ENCODE peak calls at places on chromosomes 5 and 9, in five cellular contexts. X is GM12891, O is H1, K is GM12878, W is K562. U is an unnamed sample.

GRCh38 chr9:77384406-77384805 is 207.1 kb downstream of the VPS13A start:
- DNase-seq in X (no peak), O (no peak), K (no peak), W (no peak), U (no peak)

GRCh38 chr9:79080536-79080935 is 491.2 kb upstream of the TLE4 start:
- DNase-seq in X (no peak), O (no peak), K (no peak), W (no peak), U (no peak)

GRCh38 chr5:176771102-176771845 is 39.1 kb upstream of the UNC5A start:
- DNase-seq in X (no peak), O (no peak), K (no peak), W (no peak), U (no peak)

GRCh38 chr9:114155967-114156294 is 594 bp downstream of the COL27A1 start:
- DNase-seq in X (no peak), O (no peak), K (no peak), W (no peak), U (peak)

GRCh38 chr5:602466-603035 is 9.6 kb upstream of the CEP72 start:
- DNase-seq in X (no peak), O (no peak), K (no peak), W (no peak), U (no peak)

GRCh38 chr5:78726556-78726955 is 78.0 kb upstream of the LHFPL2 start:
- DNase-seq in X (no peak), O (no peak), K (no peak), W (no peak), U (no peak)

GRCh38 chr5:139708877-139709586 is 60.9 kb downstream of the CXXC5 start:
- DNase-seq in X (no peak), O (no peak), K (no peak), W (peak), U (peak)

GRCh38 chr5:21711854-21712752 is 1141.0 kb downstream of the CDH12 start:
- DNase-seq in X (no peak), O (no peak), K (no peak), W (no peak), U (no peak)

GRCh38 chr5:1724822-1725602 is 74.6 kb downstream of the MRPL36 start:
- DNase-seq in X (peak), O (no peak), K (no peak), W (peak), U (no peak)

GRCh38 chr5:35859101-35859661 is 2.5 kb downstream of the IL7R start:
- DNase-seq in X (no peak), O (no peak), K (no peak), W (no peak), U (no peak)

GRCh38 chr5:111999286-111999685 is 242.3 kb upstream of the NREP start:
- DNase-seq in X (no peak), O (no peak), K (no peak), W (no peak), U (no peak)

GRCh38 chr5:143516249-143516648 is 112.8 kb upstream of the NR3C1 start:
- DNase-seq in X (no peak), O (no peak), K (no peak), W (no peak), U (no peak)

GRCh38 chr5:82405166-82405565 is 127.0 kb upstream of the RPS23 start:
- DNase-seq in X (no peak), O (no peak), K (no peak), W (no peak), U (no peak)

GRCh38 chr5:56625577-56625976 is 189.8 kb upstream of the MAP3K1 start:
- DNase-seq in X (no peak), O (no peak), K (no peak), W (no peak), U (no peak)
- TF ChIP-seq TAF1 in X (no peak), O (no peak), K (no peak), W (no peak), U (no peak)

GRCh38 chr5:100758780-100759179 is 144.3 kb downstream of the ST8SIA4 start:
- DNase-seq in X (no peak), O (no peak), K (no peak), W (no peak), U (no peak)
- TF ChIP-seq TAF1 in X (no peak), O (no peak), K (no peak), W (no peak), U (no peak)

GRCh38 chr5:125834438-125835147 is 588.6 kb upstream of the GRAMD2B start:
- DNase-seq in X (no peak), O (no peak), K (no peak), W (no peak), U (no peak)

DNA sequence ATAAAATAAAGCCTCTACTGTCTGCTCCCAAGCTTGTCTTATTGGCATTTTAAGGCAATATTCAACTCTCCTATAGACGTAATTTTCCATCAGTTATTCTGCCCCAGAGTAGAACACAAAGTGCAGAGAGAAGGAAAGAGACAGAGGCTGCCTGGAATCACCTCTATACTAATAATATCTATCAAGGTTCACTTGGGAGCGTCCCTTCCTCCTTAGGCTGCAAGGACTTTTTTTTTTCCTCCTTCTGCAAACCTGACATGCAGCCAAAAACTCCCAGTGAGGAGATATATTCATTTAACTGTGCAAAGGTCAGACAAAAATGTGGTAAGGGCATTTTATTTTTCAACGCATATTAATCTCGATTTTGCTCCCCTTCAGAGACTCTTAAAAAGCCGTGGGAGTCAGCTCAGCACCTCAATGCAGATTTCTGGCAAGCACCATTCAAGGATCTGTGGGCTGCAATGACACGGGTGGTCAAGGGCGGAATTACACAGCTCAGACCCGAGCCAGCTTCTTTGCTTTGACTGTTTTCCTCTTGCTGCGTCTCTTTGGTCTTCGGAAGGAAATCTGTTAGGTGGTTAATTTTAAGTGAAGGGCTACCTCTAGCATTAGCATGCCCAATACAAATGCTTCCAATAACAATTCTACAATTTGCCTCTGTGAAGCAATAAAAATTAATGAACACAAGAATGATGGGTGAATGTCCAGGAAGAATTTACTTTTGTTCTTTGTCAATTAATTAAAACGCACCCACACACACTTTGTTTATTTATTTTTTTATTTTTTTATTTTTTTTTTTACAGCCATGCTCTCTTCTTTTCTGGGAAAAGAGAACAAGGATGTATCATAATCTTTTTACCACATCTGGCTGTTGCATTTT is 587.7 kb upstream of the GRAMD2B start:
- DNase-seq in X (no peak), O (peak), K (no peak), W (no peak), U (peak)
- TF ChIP-seq TAF1 in X (no peak), O (no peak), K (no peak), W (no peak), U (no peak)

GRCh38 chr5:118891252-118891651 is 97.1 kb downstream of the DTWD2 start:
- DNase-seq in X (no peak), O (no peak), K (peak), W (no peak), U (no peak)
- TF ChIP-seq TAF1 in X (no peak), O (no peak), K (no peak), W (no peak), U (no peak)

DNA sequence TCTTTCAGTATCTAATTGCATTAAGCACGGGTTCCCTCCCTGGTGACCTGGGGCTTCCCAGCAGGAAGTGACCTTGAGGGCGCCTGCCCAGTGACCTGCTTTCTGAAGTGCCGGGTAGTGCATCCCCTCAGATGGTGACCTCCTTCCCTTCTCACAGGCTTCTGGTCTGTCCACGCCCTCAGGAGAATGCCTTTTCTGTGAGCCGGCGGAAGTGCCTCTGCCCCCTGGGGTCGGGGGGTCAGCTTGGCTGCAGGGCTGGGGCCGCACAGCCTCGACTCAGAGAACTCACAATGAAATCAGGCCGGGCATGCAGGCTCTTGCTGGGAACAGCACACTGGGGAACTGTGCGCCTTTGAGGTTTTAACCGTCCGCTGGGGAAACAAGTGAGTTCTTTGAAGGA is 124.5 kb upstream of the PHYKPL start:
- DNase-seq in X (no peak), O (peak), K (no peak), W (no peak), U (peak)
- TF ChIP-seq TAF1 in X (no peak), O (no peak), K (no peak), W (no peak), U (no peak)

GRCh38 chr5:151923865-151924264 is 786 bp downstream of the GLRA1 start:
- DNase-seq in X (no peak), O (peak), K (no peak), W (peak), U (peak)
- TF ChIP-seq TAF1 in X (no peak), O (no peak), K (no peak), W (no peak), U (no peak)

GRCh38 chr5:149406979-149407306 is 27.9 kb upstream of the IL17B start:
- DNase-seq in X (no peak), O (no peak), K (no peak), W (no peak), U (no peak)

GRCh38 chr5:149406203-149406978 is 27.3 kb upstream of the IL17B start:
- DNase-seq in X (no peak), O (no peak), K (no peak), W (peak), U (peak)

GRCh38 chr5:149403923-149404745 is 25.0 kb upstream of the IL17B start:
- DNase-seq in X (no peak), O (no peak), K (no peak), W (no peak), U (no peak)

GRCh38 chr5:149405550-149406202 is 26.6 kb upstream of the IL17B start:
- DNase-seq in X (no peak), O (no peak), K (no peak), W (no peak), U (no peak)

DNA sequence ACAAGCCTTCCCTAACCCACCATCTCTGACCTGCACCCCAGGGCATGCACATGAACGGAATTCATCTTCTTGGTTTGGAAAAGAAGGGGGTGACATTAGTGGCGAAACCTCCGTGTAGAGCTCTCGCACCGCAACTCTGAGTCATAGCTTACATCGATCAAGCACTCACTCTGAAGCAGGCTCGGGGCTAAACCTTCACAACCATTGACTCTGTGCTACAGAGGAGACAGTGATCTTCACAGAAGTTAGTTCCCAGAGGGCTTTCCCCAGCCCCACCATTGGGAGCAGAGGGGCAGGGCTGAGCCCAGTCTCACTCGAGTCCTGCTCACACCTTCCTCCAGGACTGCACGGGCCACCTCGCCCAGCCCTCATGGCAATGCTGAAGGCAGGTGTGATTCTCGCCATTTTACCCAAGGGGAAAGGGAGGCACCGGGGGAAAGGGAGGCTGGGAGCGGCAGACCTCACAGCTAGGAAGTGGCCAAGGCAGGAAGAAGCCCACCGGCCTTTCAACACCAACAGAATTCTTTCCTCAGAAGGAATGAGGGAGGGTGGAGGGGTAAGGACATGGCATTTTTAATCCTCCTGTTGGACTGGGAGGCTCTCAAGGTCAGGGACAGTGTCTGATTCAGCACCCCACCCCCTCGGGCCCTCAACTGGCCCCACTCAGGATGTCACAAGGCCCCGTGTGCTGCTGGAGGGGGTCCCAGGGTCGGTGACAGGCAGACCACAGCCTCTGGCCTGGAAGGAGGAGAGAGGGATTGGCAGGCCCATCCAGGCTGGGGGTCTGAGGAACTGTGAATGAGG is 25.9 kb upstream of the IL17B start:
- DNase-seq in X (no peak), O (no peak), K (no peak), W (no peak), U (no peak)
- TF ChIP-seq TAF1 in X (no peak), O (no peak), K (no peak), W (no peak), U (no peak)

DNA sequence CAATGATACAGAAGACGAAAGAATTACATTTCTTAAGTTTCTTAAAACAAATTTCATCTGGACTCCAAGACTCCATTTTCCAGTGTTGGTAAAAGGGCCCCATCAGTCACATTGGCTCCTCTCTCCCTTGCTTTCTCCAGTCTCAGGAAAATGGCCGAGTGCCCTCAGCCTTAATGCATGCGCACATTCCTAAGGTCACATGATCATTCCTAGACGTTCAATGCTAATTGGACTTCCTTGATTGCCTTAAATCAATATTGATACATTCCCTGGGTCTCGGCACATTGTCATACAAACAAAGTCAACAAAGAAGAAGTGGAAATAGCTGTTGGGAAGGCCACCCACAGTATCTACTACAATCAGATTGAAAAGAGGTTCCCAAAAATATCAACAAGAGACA is 413.6 kb upstream of the GRAMD2B start:
- DNase-seq in X (no peak), O (peak), K (no peak), W (no peak), U (no peak)
- TF ChIP-seq TAF1 in X (no peak), O (no peak), K (no peak), W (no peak), U (no peak)

U was measured in SK-N-SH.